ENCODE peak calls at places on chromosomes 16 and 17, in eight cellular contexts. O, R, Y, G, W, S, T and Q are unnamed samples.

GRCh38 chr17:28958820-28959455 is 7.6 kb upstream of the PHF12 start:
- DNase-seq in G (no peak), T (no peak), S (no peak), O (no peak), R (no peak), W (no peak), Y (no peak), Q (no peak)

GRCh38 chr17:54968954-54969400 is 412 bp downstream of the STXBP4 start:
- DNase-seq in T (no peak), O (peak), Y (peak), G (no peak), R (no peak), S (no peak), W (peak), Q (no peak)

GRCh38 chr17:78759203-78759968 is 22.7 kb downstream of the CYTH1 start:
- DNase-seq in T (peak), S (no peak), Y (peak), W (peak), R (peak), O (no peak), G (peak), Q (no peak)

GRCh38 chr16:28494141-28494851 is at the start of gene APOBR:
- DNase-seq in W (peak), Y (no peak), R (peak), G (no peak), S (peak), T (no peak), O (no peak), Q (no peak)

GRCh38 chr16:48441106-48441505 is 55.9 kb upstream of the SIAH1 start:
- DNase-seq in S (no peak), Y (no peak), R (no peak), O (no peak), W (no peak), T (no peak), G (no peak), Q (no peak)

GRCh38 chr16:13909872-13910303 is 10.1 kb upstream of the ERCC4 start:
- DNase-seq in Y (peak), O (no peak), T (no peak), R (peak), W (no peak), G (no peak), S (no peak), Q (peak)

GRCh38 chr16:51268237-51268636 is 117.2 kb upstream of the SALL1 start:
- DNase-seq in O (no peak), T (no peak), R (no peak), G (no peak), W (no peak), Y (no peak), S (peak), Q (peak)

GRCh38 chr16:85146922-85147651 is 34.8 kb upstream of the CIBAR2 start:
- DNase-seq in R (no peak), Y (no peak), G (no peak), W (no peak), S (no peak), T (no peak), O (no peak), Q (no peak)

GRCh38 chr17:49567871-49568694 is 7.6 kb upstream of the NXPH3 start:
- DNase-seq in W (peak), Y (peak), R (peak), T (peak), G (no peak), O (peak), S (peak), Q (peak)

GRCh38 chr17:78834571-78834970 is 6.0 kb downstream of the USP36 start:
- DNase-seq in G (no peak), O (no peak), S (no peak), W (no peak), Y (no peak), R (no peak), T (no peak), Q (no peak)

GRCh38 chr17:80591788-80592187 is 47.1 kb downstream of the RPTOR start:
- DNase-seq in W (no peak), G (no peak), T (no peak), Y (no peak), R (no peak), O (no peak), S (no peak), Q (no peak)

GRCh38 chr16:27195068-27195741 is 8.1 kb upstream of the KDM8 start:
- DNase-seq in O (no peak), S (no peak), T (no peak), Y (no peak), G (no peak), W (no peak), R (no peak), Q (no peak)

GRCh38 chr16:65123846-65124513 is 2.1 kb upstream of the CDH11 start:
- DNase-seq in W (no peak), R (no peak), O (no peak), G (no peak), Y (no peak), T (no peak), S (no peak), Q (no peak)

GRCh38 chr17:42682400-42683384 is at the start of gene CNTNAP1:
- DNase-seq in R (peak), O (no peak), S (peak), T (peak), Y (peak), G (peak), W (no peak), Q (peak)

GRCh38 chr16:80612461-80613017 is 71.7 kb downstream of the DYNLRB2 start:
- DNase-seq in G (no peak), S (no peak), O (no peak), Y (no peak), W (no peak), T (no peak), R (no peak), Q (no peak)